ENCODE peak calls at places on chromosomes 1 and 21, in six cellular contexts. Q is nephron progenitor cell, T is RWPE1, I is AG09319, H is BJ, B is lung. V is an unnamed sample.

GRCh38 chr1:177978530-177978929 is 8.7 kb upstream of the SEC16B start:
- DNase-seq in I (no peak), T (no peak), Q (no peak), H (no peak), B (no peak), V (no peak)

GRCh38 chr1:12067900-12068821 is 5.1 kb downstream of the TNFRSF8 start:
- DNase-seq in B (no peak), T (peak; percentile 28), I (peak; percentile 7), Q (peak; percentile 54), H (peak; percentile 30), V (no peak)

GRCh38 chr1:61119085-61119484 is 36.7 kb downstream of the NFIA start:
- DNase-seq in H (no peak), T (no peak), I (no peak), Q (no peak), B (no peak), V (no peak)

GRCh38 chr1:27770293-27770830 is 2.7 kb upstream of the STX12 start:
- DNase-seq in T (no peak), B (no peak), H (no peak), I (no peak), Q (no peak), V (no peak)

GRCh38 chr1:91901231-91901630 is 15.3 kb upstream of the TGFBR3 start:
- DNase-seq in T (no peak), B (no peak), Q (no peak), H (no peak), I (no peak), V (no peak)

GRCh38 chr1:58628987-58629598 is 52.0 kb upstream of the TACSTD2 start:
- DNase-seq in T (no peak), Q (no peak), H (peak; percentile 49), I (no peak), B (no peak), V (no peak)

GRCh38 chr1:203796223-203796747 is 862 bp downstream of the ZBED6 start:
- DNase-seq in Q (no peak), H (no peak), I (no peak), T (peak; percentile 20), B (peak; percentile 35), V (peak; percentile 25)

GRCh38 chr1:226798427-226799411 is 59.6 kb upstream of the ITPKB start:
- DNase-seq in I (no peak), B (no peak), T (no peak), Q (no peak), H (no peak), V (peak; percentile 15)

GRCh38 chr1:213326666-213327317 is 275.8 kb downstream of the RPS6KC1 start:
- DNase-seq in H (peak; percentile 31), I (no peak), Q (no peak), B (peak; percentile 39), T (no peak), V (no peak)

GRCh38 chr1:225999912-226000337 is 782 bp upstream of the SDE2 start:
- DNase-seq in I (no peak), T (no peak), H (no peak), Q (no peak), B (no peak), V (no peak)

GRCh38 chr1:113860891-113861290 is 10.6 kb downstream of the PTPN22 start:
- DNase-seq in H (peak; percentile 30), B (no peak), Q (no peak), T (peak; percentile 17), I (no peak), V (no peak)

GRCh38 chr1:48292706-48293105 is 70.2 kb downstream of the SLC5A9 start:
- DNase-seq in B (no peak), Q (no peak), T (no peak), I (no peak), H (no peak), V (no peak)

GRCh38 chr1:243459059-243459458 is 203.2 kb downstream of the SDCCAG8 start:
- DNase-seq in H (no peak), Q (no peak), T (no peak), B (no peak), I (no peak), V (no peak)

GRCh38 chr1:25577151-25577920 is 33.9 kb downstream of the LDLRAP1 start:
- DNase-seq in I (no peak), H (no peak), T (no peak), B (no peak), Q (no peak), V (no peak)

GRCh38 chr1:236342403-236343245 is 51.5 kb upstream of the EDARADD start:
- DNase-seq in H (no peak), Q (no peak), T (no peak), I (no peak), B (no peak), V (no peak)

GRCh38 chr1:202241376-202242079 is 47.9 kb downstream of the LGR6 start:
- DNase-seq in T (peak; percentile 76), I (no peak), H (no peak), B (no peak), Q (no peak), V (no peak)

GRCh38 chr21:45598666-45599065 is 44.9 kb upstream of the PCBP3 start:
- DNase-seq in Q (no peak), I (no peak), B (no peak), T (no peak), H (no peak), V (no peak)

GRCh38 chr1:30778156-30778978 is 20.8 kb upstream of the LAPTM5 start:
- DNase-seq in T (peak; percentile 84), Q (no peak), H (no peak), B (no peak), I (no peak), V (no peak)

GRCh38 chr1:30776097-30777059 is 18.8 kb upstream of the LAPTM5 start:
- DNase-seq in Q (no peak), T (no peak), I (no peak), B (no peak), H (no peak), V (no peak)

GRCh38 chr1:30777060-30777905 is 19.7 kb upstream of the LAPTM5 start:
- DNase-seq in T (no peak), I (no peak), H (no peak), B (no peak), Q (no peak), V (no peak)

GRCh38 chr1:30778979-30779293 is 21.4 kb upstream of the LAPTM5 start:
- DNase-seq in Q (no peak), H (no peak), T (no peak), B (no peak), I (no peak), V (no peak)

DNA sequence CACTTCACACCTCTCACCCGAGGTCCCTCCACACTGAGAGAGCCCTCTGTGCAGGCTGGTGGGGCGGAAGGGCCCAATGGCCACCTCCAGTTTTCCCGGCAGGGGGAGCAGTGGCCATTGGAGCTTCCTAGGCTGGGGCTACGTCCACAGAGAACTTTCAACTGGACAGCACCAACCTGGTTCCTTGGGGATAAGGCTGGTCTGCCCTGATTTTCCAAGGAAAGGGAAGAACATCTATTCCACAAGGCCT is 20.3 kb upstream of the LAPTM5 start:
- DNase-seq in T (no peak), I (no peak), H (no peak), Q (peak; percentile 28), B (no peak), V (no peak)
- TF ChIP-seq CTCF in T (no peak), I (no peak), H (peak; percentile 38), Q (peak; percentile 11), B (no peak), V (no peak)

DNA sequence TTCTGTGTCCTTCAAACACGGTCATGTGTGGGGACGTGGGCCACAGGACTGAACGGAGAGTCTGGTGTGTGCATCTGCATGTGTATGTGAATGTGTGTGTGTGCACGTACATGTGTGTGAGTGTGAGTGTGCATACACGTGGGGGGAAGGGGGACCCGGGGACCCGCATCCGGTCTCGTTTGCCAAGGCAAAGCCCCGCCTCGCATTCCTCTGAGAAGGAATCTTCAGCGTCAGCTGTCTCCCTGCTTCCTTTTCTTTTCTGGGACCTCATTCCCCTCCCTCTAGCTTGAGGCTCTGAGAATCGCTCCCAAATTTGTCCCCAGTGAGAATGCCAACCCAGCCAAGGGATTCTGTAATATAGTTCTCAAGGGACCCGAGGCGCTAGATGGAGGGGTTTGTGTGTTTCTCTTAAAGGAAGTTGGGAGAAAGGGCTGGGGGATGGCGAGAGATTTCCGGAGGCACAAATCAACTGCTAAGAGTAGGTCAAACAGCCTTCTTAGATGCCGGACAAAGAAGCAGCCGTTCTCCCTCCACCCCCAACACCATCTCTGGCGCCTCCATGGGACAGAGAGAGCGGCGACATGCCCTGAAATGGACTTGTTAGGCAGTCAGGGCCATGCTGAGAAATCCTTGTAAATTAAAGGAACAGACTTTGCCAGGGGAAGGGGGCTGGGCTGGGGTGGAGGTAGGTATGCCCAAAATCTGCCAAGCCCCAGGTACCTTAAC is 6.6 kb downstream of the IFFO2 start:
- DNase-seq in T (no peak), H (no peak), Q (peak; percentile 49), I (no peak), B (no peak), V (peak; percentile 24)
- TF ChIP-seq CTCF in T (no peak), H (peak; percentile 16), Q (no peak), I (peak; percentile 27), B (no peak), V (no peak)

DNA sequence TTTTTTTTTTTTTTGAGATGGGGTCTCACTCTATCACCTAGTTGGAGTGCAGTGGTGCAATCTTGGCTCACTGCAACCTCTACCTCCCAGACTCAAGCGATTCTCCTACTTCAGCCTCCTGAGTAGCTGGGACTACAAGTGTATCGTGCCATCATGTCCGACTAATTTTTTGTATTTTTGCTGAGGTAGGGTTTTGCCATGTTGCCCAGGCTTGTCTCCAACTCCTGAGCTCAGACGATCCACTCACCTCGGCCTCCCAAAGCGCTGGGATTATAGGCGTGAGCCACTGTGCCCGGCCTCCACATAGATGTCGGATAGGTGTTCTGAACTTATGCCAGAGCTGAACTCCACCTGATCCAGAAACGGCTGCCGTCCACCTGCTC is 21.1 kb downstream of the PLEKHM2 start:
- DNase-seq in Q (no peak), T (no peak), I (no peak), H (no peak), B (no peak), V (no peak)
- TF ChIP-seq CTCF in Q (no peak), T (no peak), I (no peak), H (no peak), B (no peak), V (no peak)

DNA sequence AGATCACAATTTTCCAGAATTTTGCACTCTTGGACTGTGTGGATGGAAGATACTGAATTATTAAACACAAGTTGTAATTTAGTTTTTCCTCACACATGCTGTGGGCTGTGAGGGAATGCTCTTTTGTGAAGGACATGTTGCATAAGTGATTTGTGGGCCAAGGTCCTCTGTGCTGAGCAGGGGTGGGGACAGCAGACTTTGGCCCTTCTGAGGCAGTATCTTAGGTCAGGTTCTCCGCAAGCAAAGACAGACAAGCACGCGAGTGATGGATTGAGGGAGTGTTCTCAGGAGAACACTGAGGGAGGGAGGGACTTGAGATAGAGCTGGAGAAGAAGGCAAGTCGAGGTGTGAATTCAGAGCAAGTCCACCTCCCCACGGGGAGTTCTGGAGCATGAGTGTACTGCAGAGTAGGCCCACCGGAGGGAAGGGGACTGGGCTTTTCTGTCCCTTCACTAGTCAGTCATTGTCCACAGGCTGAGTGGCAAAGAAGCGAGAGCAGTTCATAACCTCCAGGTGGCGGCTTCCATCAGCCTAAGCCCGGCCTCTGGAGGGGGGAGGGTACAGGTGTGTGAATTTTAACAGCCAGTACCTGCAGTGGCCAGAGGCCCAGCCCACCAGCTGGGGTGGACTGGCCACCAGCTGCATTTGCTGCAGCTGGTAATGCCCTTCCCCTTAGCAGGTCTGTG is 19.1 kb upstream of the CD101 start:
- DNase-seq in I (no peak), B (no peak), H (no peak), Q (no peak), T (no peak), V (no peak)
- TF ChIP-seq CTCF in I (no peak), B (no peak), H (no peak), Q (no peak), T (no peak), V (no peak)

GRCh38 chr21:27759091-27759659 is 792.3 kb upstream of the ADAMTS5 start:
- DNase-seq in B (peak; percentile 33), I (no peak), Q (peak; percentile 5), H (no peak), T (no peak), V (peak; percentile 9)
- TF ChIP-seq CTCF in B (no peak), I (peak; percentile 44), Q (no peak), H (peak; percentile 54), T (no peak), V (no peak)

V was measured in endothelial cell.